ENCODE peak calls at places on chromosomes 6 and 20, in four cellular contexts. One of them, this sample, is unnamed.

GRCh38 chr6:14435291-14435690 is 317.7 kb downstream of the CD83 start:
- DNase-seq in K562: no peak
- DNase-seq in HepG2: no peak
- DNase-seq in GM12878: no peak
- DNase-seq in this sample: no peak

GRCh38 chr20:62938105-62938888 is at the start of gene GID8:
- DNase-seq in K562: peak; percentile 63
- DNase-seq in HepG2: peak; percentile 35
- DNase-seq in GM12878: no peak
- DNase-seq in this sample: peak; percentile 49

GRCh38 chr20:43721429-43722152 is 5.2 kb downstream of the GTSF1L start:
- DNase-seq in HepG2: no peak
- DNase-seq in K562: no peak
- DNase-seq in GM12878: no peak
- DNase-seq in this sample: peak; percentile 20

GRCh38 chr6:131669891-131670290 is 31.3 kb downstream of the OR2A4 start:
- DNase-seq in GM12878: no peak
- DNase-seq in K562: no peak
- DNase-seq in HepG2: no peak
- DNase-seq in this sample: no peak

GRCh38 chr6:16205377-16206144 is 32.8 kb upstream of the GMPR start:
- DNase-seq in HepG2: no peak
- DNase-seq in K562: no peak
- DNase-seq in GM12878: peak; percentile 95
- DNase-seq in this sample: no peak

GRCh38 chr6:163463180-163463579 is 48.7 kb downstream of the QKI start:
- DNase-seq in GM12878: no peak
- DNase-seq in HepG2: no peak
- DNase-seq in K562: no peak
- DNase-seq in this sample: no peak

GRCh38 chr20:34302312-34302722 is 838 bp downstream of the AHCY start:
- DNase-seq in K562: peak; percentile 35
- DNase-seq in HepG2: peak; percentile 39
- DNase-seq in GM12878: no peak
- DNase-seq in this sample: no peak

GRCh38 chr20:54432966-54433365 is 42.4 kb upstream of the DOK5 start:
- DNase-seq in GM12878: no peak
- DNase-seq in K562: no peak
- DNase-seq in HepG2: no peak
- DNase-seq in this sample: no peak

GRCh38 chr6:111808493-111808892 is 64.8 kb downstream of the FYN start:
- DNase-seq in K562: no peak
- DNase-seq in GM12878: no peak
- DNase-seq in HepG2: no peak
- DNase-seq in this sample: no peak

GRCh38 chr6:98054453-98054852 is 771.4 kb upstream of the MMS22L start:
- DNase-seq in K562: no peak
- DNase-seq in HepG2: no peak
- DNase-seq in GM12878: no peak
- DNase-seq in this sample: no peak

GRCh38 chr6:25370175-25371036 is 91.2 kb downstream of the CARMIL1 start:
- DNase-seq in GM12878: no peak
- DNase-seq in K562: no peak
- DNase-seq in HepG2: no peak
- DNase-seq in this sample: no peak

GRCh38 chr20:38833857-38834164 is 28.3 kb downstream of the PPP1R16B start:
- DNase-seq in K562: no peak
- DNase-seq in GM12878: no peak
- DNase-seq in HepG2: no peak
- DNase-seq in this sample: no peak

GRCh38 chr6:111552241-111552744 is 53.4 kb downstream of the TRAF3IP2 start:
- DNase-seq in GM12878: no peak
- DNase-seq in HepG2: no peak
- DNase-seq in K562: peak; percentile 25
- DNase-seq in this sample: peak; percentile 31

GRCh38 chr20:47551841-47552240 is 50.2 kb downstream of the NCOA3 start:
- DNase-seq in K562: no peak
- DNase-seq in HepG2: peak; percentile 70
- DNase-seq in GM12878: no peak
- DNase-seq in this sample: no peak

GRCh38 chr6:139381216-139381615 is 6.8 kb upstream of the CITED2 start:
- DNase-seq in HepG2: no peak
- DNase-seq in GM12878: no peak
- DNase-seq in K562: peak; percentile 47
- DNase-seq in this sample: no peak

GRCh38 chr6:13407709-13408695 is 79.4 kb downstream of the GFOD1 start:
- DNase-seq in K562: peak; percentile 82
- DNase-seq in HepG2: peak; percentile 100
- DNase-seq in GM12878: no peak
- DNase-seq in this sample: no peak

GRCh38 chr20:35985789-35986188 is 17.4 kb downstream of the CNBD2 start:
- DNase-seq in GM12878: no peak
- DNase-seq in HepG2: no peak
- DNase-seq in K562: no peak
- DNase-seq in this sample: no peak

GRCh38 chr20:43539975-43540672 is 18.7 kb upstream of the SGK2 start:
- DNase-seq in K562: no peak
- DNase-seq in GM12878: no peak
- DNase-seq in HepG2: no peak
- DNase-seq in this sample: no peak

GRCh38 chr6:5302995-5303622 is 41.8 kb downstream of the FARS2 start:
- DNase-seq in GM12878: peak; percentile 41
- DNase-seq in K562: peak; percentile 48
- DNase-seq in HepG2: peak; percentile 73
- DNase-seq in this sample: peak; percentile 71

GRCh38 chr6:116060572-116061283 is at the start of gene FRK:
- DNase-seq in HepG2: peak; percentile 93
- DNase-seq in K562: no peak
- DNase-seq in GM12878: no peak
- DNase-seq in this sample: no peak

GRCh38 chr6:48016027-48016755 is 94.8 kb downstream of the PTCHD4 start:
- DNase-seq in HepG2: no peak
- DNase-seq in K562: no peak
- DNase-seq in GM12878: no peak
- DNase-seq in this sample: no peak

DNA sequence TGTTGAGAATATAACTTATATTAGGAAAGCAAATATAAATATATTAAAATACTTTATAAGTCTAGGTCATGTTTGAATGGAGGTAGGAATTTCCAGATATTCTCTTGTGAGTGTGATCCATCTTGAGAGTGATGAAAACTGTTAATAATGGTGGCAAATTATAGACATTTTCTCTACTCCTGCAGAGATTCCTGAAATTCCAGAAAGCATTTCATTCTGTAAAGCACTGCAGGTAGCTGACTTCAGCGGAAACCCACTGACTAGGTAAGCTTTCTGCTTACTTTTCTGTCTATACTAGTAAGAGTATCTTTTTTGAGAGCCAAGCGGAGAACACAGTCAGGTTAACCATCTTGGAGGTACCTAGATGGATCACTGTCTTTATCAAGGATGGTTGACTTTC is 84.0 kb downstream of the LRRC1 start:
- DNase-seq in K562: no peak
- DNase-seq in HepG2: no peak
- DNase-seq in GM12878: no peak
- DNase-seq in this sample: no peak
- TF ChIP-seq CREM in K562: no peak
- TF ChIP-seq CREM in HepG2: no peak
- TF ChIP-seq CREM in GM12878: no peak
- TF ChIP-seq CREM in this sample: no peak

GRCh38 chr20:6311097-6311496 is 188.3 kb upstream of the FERMT1 start:
- DNase-seq in HepG2: no peak
- DNase-seq in K562: no peak
- DNase-seq in GM12878: no peak
- DNase-seq in this sample: no peak
- TF ChIP-seq CREM in HepG2: no peak
- TF ChIP-seq CREM in K562: no peak
- TF ChIP-seq CREM in GM12878: no peak
- TF ChIP-seq CREM in this sample: no peak

GRCh38 chr6:35016417-35017221 is 124.5 kb downstream of the TCP11 start:
- DNase-seq in HepG2: no peak
- DNase-seq in K562: no peak
- DNase-seq in GM12878: no peak
- DNase-seq in this sample: no peak
- TF ChIP-seq CREM in HepG2: no peak
- TF ChIP-seq CREM in K562: no peak
- TF ChIP-seq CREM in GM12878: no peak
- TF ChIP-seq CREM in this sample: no peak

DNA sequence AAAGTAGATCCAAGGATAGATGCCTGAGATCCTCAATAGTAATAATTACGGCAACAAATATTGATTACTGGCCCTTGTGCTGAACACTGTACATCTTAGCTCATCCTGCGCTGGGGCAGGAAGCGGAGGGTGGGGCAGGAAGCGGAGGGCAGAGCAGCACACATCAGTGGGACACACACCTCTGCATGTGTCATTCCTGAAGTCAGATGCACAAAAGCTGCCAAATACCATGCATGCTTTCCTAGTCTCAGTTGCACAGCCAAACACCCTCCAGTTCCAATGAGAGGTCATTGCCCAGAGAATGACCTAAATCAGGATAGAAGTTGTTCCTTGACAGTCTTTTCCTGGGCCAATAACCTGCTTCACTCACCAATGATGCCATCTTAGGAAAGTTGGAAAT is 74.4 kb upstream of the FOXC1 start:
- DNase-seq in HepG2: no peak
- DNase-seq in GM12878: no peak
- DNase-seq in K562: no peak
- DNase-seq in this sample: no peak
- TF ChIP-seq CREM in HepG2: no peak
- TF ChIP-seq CREM in GM12878: no peak
- TF ChIP-seq CREM in K562: no peak
- TF ChIP-seq CREM in this sample: no peak

DNA sequence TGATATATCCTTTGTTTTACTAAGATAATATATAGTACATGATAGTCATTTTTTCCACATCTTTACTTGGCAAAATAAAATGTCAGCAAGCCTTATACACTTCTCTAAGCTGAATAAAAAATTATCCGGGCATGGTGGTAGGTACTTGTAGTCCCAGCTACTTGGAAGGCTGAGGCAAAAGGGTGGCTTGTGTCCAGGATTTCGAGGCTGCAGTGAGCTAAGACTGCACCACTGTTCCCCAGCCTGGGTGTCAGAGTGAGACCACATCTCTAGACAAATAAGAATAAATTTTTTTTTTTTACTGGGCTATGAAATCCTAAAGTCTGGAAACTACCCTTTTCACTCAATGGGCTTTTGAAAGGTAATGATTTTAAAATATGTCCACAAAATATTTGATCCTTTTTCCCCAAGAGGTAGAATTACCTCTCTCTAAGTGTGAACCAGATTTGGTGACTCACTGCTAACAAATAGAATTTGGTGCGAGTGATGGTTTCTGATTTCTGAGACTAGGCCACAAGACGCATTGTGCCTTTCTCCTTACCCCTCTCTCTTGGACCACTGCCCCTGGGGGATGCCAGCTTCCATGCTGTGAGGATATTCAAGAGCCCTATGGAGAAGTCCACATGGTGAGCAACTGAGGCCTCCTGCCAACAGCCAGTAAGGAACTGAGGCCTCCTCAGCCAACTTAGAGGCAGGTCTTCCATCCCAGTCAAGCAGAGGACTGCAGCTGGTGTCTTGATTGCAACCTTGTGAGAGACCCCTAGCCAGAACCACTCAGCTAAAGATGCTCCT is 84.2 kb upstream of the ZNFX1 start:
- DNase-seq in GM12878: no peak
- DNase-seq in K562: no peak
- DNase-seq in HepG2: no peak
- DNase-seq in this sample: no peak
- TF ChIP-seq CREM in GM12878: no peak
- TF ChIP-seq CREM in K562: no peak
- TF ChIP-seq CREM in HepG2: no peak
- TF ChIP-seq CREM in this sample: no peak

GRCh38 chr20:30281584-30282197 is 975.8 kb upstream of the DEFB115 start:
- DNase-seq in GM12878: no peak
- DNase-seq in HepG2: no peak
- DNase-seq in K562: no peak
- DNase-seq in this sample: no peak
- TF ChIP-seq CREM in GM12878: no peak
- TF ChIP-seq CREM in HepG2: no peak
- TF ChIP-seq CREM in K562: no peak
- TF ChIP-seq CREM in this sample: no peak

GRCh38 chr20:14991023-14991422 is 653.6 kb upstream of the FLRT3 start:
- DNase-seq in K562: no peak
- DNase-seq in GM12878: no peak
- DNase-seq in HepG2: peak; percentile 91
- DNase-seq in this sample: no peak

GRCh38 chr20:14986656-14987055 is 649.2 kb upstream of the FLRT3 start:
- DNase-seq in GM12878: no peak
- DNase-seq in HepG2: no peak
- DNase-seq in K562: no peak
- DNase-seq in this sample: no peak

GRCh38 chr20:14992961-14993360 is 655.5 kb upstream of the FLRT3 start:
- DNase-seq in GM12878: no peak
- DNase-seq in HepG2: peak; percentile 37
- DNase-seq in K562: no peak
- DNase-seq in this sample: no peak

GRCh38 chr20:14992071-14992654 is 654.8 kb upstream of the FLRT3 start:
- DNase-seq in HepG2: peak; percentile 80
- DNase-seq in K562: no peak
- DNase-seq in GM12878: no peak
- DNase-seq in this sample: no peak

DNA sequence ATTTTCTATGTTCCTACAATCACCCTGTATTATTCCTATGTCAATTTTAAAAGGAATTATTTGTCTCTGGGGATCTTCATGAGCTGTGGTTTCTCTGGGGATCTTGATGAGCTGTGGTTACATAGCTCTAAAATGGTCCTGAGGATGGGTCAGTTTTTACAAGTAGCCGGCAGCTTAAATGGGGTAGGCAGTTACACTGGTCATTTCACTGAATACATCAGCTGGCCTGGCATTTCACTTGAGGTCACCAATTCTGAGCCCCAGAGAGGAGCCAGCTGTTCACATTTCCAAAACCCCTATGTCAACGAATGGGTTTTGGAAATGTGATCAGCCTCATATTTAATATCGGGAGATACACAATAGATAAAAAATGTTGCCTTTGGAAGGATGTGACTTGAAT is 652.5 kb upstream of the FLRT3 start:
- DNase-seq in HepG2: no peak
- DNase-seq in GM12878: no peak
- DNase-seq in K562: no peak
- DNase-seq in this sample: no peak
- TF ChIP-seq CREM in HepG2: no peak
- TF ChIP-seq CREM in GM12878: no peak
- TF ChIP-seq CREM in K562: no peak
- TF ChIP-seq CREM in this sample: no peak

DNA sequence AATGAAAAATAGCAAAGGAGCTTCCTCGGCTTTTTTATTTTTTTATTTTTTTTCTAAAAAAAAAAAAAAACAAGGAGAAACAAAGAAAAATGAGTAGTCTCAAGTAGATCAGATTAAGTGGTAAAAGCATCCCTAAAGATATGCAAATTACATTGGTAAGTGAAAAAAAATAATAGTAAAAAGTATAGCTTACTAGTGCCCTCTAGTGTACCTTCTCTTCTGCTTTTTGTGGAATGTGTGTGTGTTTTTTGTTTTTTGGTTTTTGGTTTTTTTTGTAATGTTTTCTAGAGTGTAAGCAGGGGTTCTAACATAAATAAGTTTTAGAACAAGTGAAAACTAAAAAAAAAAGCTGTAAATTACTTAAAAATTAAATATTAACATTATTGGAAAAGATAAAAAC is 1062.0 kb downstream of the HACE1 start:
- DNase-seq in HepG2: no peak
- DNase-seq in K562: no peak
- DNase-seq in GM12878: no peak
- DNase-seq in this sample: no peak
- TF ChIP-seq CREM in HepG2: no peak
- TF ChIP-seq CREM in K562: no peak
- TF ChIP-seq CREM in GM12878: no peak
- TF ChIP-seq CREM in this sample: no peak

GRCh38 chr6:43247115-43247999 is 4.1 kb downstream of the TTBK1 start:
- DNase-seq in K562: peak; percentile 83
- DNase-seq in HepG2: peak; percentile 58
- DNase-seq in GM12878: no peak
- DNase-seq in this sample: peak; percentile 93
- TF ChIP-seq CREM in K562: peak; percentile 84
- TF ChIP-seq CREM in HepG2: peak; percentile 96
- TF ChIP-seq CREM in GM12878: peak; percentile 87
- TF ChIP-seq CREM in this sample: no peak